ENCODE peak calls at places on chromosomes 7 and 10, in six cellular contexts. D is lower lobe of right lung, W is HCT116, H is stomach, Y is MM.1S, T is A549. I is an unnamed sample. For H3K4me1, the result is how much of the 10 kb centered on the place peaks cover.

GRCh38 chr7:27737591-27737990 is 2.4 kb upstream of the TAX1BP1 start:
- DNase-seq in W (no peak), Y (no peak), D (no peak), H (no peak), T (no peak), I (no peak)

GRCh38 chr7:43791665-43792064 is 33.2 kb downstream of the BLVRA start:
- DNase-seq in T (no peak), W (no peak), D (no peak), H (no peak), Y (no peak), I (no peak)

GRCh38 chr7:33671521-33672262 is 233.6 kb upstream of the BMPER start:
- DNase-seq in D (no peak), H (no peak), T (no peak), W (no peak), Y (no peak), I (peak)

GRCh38 chr10:117548191-117548668 is 5.7 kb downstream of the EMX2 start:
- DNase-seq in Y (no peak), D (no peak), H (no peak), W (no peak), T (no peak), I (no peak)

GRCh38 chr10:1132584-1132983 is 76.4 kb downstream of the WDR37 start:
- DNase-seq in W (no peak), T (no peak), H (no peak), D (no peak), Y (no peak), I (no peak)

GRCh38 chr7:157613575-157614322 is 276.9 kb downstream of the DNAJB6 start:
- DNase-seq in Y (no peak), H (no peak), T (no peak), W (no peak), D (no peak), I (no peak)

GRCh38 chr10:11180228-11180627 is 162.6 kb downstream of the CELF2 start:
- DNase-seq in T (no peak), W (no peak), H (peak), Y (peak), D (peak), I (no peak)

GRCh38 chr10:1874533-1874932 is 137.2 kb upstream of the ADARB2 start:
- DNase-seq in W (no peak), H (no peak), D (no peak), Y (no peak), T (no peak), I (no peak)

GRCh38 chr7:137590686-137591255 is 247.2 kb upstream of the PTN start:
- DNase-seq in T (no peak), D (no peak), W (no peak), H (no peak), Y (no peak), I (no peak)

GRCh38 chr7:92255308-92255707 is 9.5 kb downstream of the ANKIB1 start:
- DNase-seq in H (no peak), W (no peak), T (no peak), D (no peak), Y (no peak), I (peak)

GRCh38 chr7:24328050-24328449 is 44.1 kb downstream of the NPY start:
- DNase-seq in Y (no peak), W (no peak), D (peak), H (no peak), T (no peak), I (no peak)

GRCh38 chr10:113754768-113755167 is 3.3 kb downstream of the PLEKHS1 start:
- DNase-seq in D (no peak), W (no peak), H (no peak), Y (no peak), T (no peak), I (no peak)

GRCh38 chr7:25098096-25099046 is 26.7 kb downstream of the CYCS start:
- DNase-seq in W (peak), Y (peak), D (peak), T (peak), H (peak), I (no peak)

GRCh38 chr10:13922591-13922990 is 335.8 kb downstream of the PRPF18 start:
- DNase-seq in T (no peak), D (no peak), W (no peak), H (no peak), Y (no peak), I (no peak)
- H3K27ac ChIP-seq in T (no peak), D (no peak), W (no peak), H (no peak), Y (no peak), I (no peak)

DNA sequence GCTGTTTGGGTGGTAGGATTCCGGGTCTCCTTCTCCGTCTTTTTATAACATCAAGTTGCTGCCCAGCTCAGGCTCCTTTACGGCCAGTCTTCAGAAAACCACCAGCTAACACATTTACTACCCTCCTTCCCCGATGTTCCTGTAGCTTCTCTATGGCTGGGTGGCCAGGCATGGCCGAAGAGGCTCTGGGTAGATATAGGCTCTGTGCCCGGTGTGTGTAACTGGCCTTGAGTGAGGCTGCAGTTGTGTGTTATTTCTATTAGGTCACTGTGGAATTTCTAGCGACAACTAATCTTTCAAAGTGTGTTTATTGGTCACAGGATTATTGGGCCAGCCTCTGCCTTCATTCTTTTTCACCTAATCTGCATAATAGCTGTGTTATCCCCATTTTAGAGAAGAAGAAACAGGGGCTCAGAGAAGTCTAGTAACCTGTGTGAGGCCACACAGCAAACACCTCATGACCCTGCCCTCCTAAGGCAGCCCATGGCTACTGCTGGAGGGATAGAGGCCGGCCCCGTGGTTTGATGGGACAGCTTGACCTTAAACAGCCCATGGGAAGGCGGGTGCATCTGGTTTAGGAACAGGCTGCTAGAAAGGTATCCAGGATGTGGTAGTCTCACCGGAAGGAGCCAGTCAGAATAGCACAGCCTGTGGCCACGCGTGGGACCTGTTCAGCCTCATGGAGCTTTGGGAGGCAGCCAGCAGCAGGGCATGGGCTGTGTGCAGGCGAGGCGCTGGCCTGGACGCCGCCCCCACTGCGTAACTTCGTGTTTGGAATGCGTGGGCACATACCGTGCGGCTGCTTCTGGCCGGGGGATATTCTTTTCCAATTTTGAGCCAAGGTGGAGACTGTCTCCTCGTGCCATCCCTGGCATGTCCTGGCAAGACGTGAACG is 29.7 kb downstream of the HTRA1 start:
- DNase-seq in Y (no peak), H (no peak), W (no peak), D (no peak), T (no peak), I (peak)
- H3K4me1 ChIP-seq in Y (under half), H (half or more), W (under half), D (under half), T (under half), I (under half)

GRCh38 chr10:31031666-31032514 is at the start of gene ZNF438:
- DNase-seq in Y (peak), W (peak), T (peak), D (peak), H (peak), I (peak)
- TF ChIP-seq CTCF in Y (peak), W (peak), T (peak), D (peak), H (no peak), I (peak)

GRCh38 chr10:6191569-6191968 is 11.2 kb upstream of the PFKFB3 start:
- DNase-seq in H (no peak), Y (no peak), D (no peak), W (no peak), T (no peak), I (no peak)
- H3K27ac ChIP-seq in H (peak), Y (no peak), D (no peak), W (no peak), T (no peak), I (no peak)

GRCh38 chr7:122942059-122942458 is 53.4 kb downstream of the TAS2R16 start:
- DNase-seq in H (no peak), T (no peak), D (no peak), W (no peak), Y (no peak), I (no peak)

GRCh38 chr7:122942765-122943164 is 52.7 kb downstream of the TAS2R16 start:
- DNase-seq in T (no peak), Y (no peak), W (no peak), D (no peak), H (no peak), I (no peak)

GRCh38 chr7:122949186-122949585 is 46.3 kb downstream of the TAS2R16 start:
- DNase-seq in H (no peak), Y (no peak), T (no peak), W (no peak), D (no peak), I (no peak)

DNA sequence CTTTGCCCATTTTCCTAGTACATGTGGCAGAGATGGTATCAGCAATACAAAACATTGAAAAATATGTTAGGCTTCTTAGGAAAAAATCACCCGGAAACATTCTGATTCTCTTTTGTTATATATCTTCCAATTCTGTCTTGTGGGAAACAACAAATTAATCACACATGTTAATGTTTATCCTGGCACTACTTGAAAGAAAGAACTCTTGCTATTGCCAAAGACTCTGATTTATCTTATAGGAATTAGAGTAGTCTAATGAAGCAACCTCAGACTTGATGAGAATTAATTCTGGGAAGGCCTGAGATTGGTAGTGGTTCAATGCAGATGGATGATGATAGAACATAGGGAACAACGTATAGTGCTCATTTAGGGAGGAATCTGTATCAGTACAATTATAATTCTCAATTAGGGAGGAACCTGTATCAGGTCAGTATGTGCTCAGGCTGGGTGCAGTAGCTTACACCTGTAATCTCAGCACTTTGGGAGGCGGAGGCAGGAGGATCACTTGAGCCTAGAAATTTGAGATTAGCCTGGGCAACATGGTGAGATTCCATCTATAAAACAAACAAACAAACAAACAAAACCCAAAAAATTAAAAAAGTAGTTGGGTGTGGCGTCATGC is 50.7 kb downstream of the TAS2R16 start:
- DNase-seq in H (no peak), D (no peak), W (no peak), Y (no peak), T (no peak), I (no peak)
- H3K4me1 ChIP-seq in H (under half), D (under half), W (under half), Y (under half), T (under half), I (under half)

GRCh38 chr10:90967865-90968264 is 47.0 kb upstream of the ANKRD1 start:
- DNase-seq in T (no peak), D (no peak), H (no peak), W (no peak), Y (no peak), I (no peak)

GRCh38 chr10:90966146-90966545 is 45.3 kb upstream of the ANKRD1 start:
- DNase-seq in T (no peak), H (no peak), Y (no peak), W (no peak), D (no peak), I (no peak)

GRCh38 chr10:90969148-90969547 is 48.3 kb upstream of the ANKRD1 start:
- DNase-seq in D (no peak), Y (no peak), T (no peak), W (no peak), H (no peak), I (peak)

GRCh38 chr10:90968448-90969086 is 47.7 kb upstream of the ANKRD1 start:
- DNase-seq in T (peak), W (no peak), D (no peak), H (no peak), Y (no peak), I (peak)

GRCh38 chr10:90969947-90970673 is 49.2 kb upstream of the ANKRD1 start:
- DNase-seq in H (no peak), Y (no peak), D (no peak), W (no peak), T (peak), I (peak)
- TF ChIP-seq CTCF in H (no peak), Y (no peak), D (no peak), W (no peak), T (no peak), I (peak)

GRCh38 chr7:107946451-107946850 is 55.5 kb downstream of the DLD start:
- DNase-seq in T (no peak), Y (no peak), H (no peak), D (no peak), W (no peak), I (no peak)
- H3K27ac ChIP-seq in T (peak), Y (no peak), H (peak), D (no peak), W (no peak), I (no peak)

I was measured in foreskin keratinocyte.